ENCODE peak calls at places on chromosomes 7 and 10, in five cellular contexts. One of them, this sample, is unnamed.

GRCh38 chr7:101614939-101615302 is 14.2 kb downstream of the MYL10 start:
- DNase-seq in HL-60: no peak
- DNase-seq in SK-N-SH: no peak
- DNase-seq in H1: no peak
- DNase-seq in sigmoid colon: no peak
- DNase-seq in this sample: no peak

GRCh38 chr7:36642010-36642409 is 82.3 kb downstream of the AOAH start:
- DNase-seq in sigmoid colon: no peak
- DNase-seq in H1: no peak
- DNase-seq in SK-N-SH: no peak
- DNase-seq in HL-60: no peak
- DNase-seq in this sample: no peak

GRCh38 chr7:36116347-36117200 is 36.5 kb upstream of the EEPD1 start:
- DNase-seq in sigmoid colon: no peak
- DNase-seq in SK-N-SH: no peak
- DNase-seq in H1: no peak
- DNase-seq in HL-60: no peak
- DNase-seq in this sample: no peak

GRCh38 chr7:37901236-37901827 is 15.3 kb downstream of the SFRP4 start:
- DNase-seq in HL-60: no peak
- DNase-seq in SK-N-SH: peak; percentile 47
- DNase-seq in H1: no peak
- DNase-seq in sigmoid colon: no peak
- DNase-seq in this sample: no peak

GRCh38 chr7:49787980-49788379 is 14.5 kb downstream of the VWC2 start:
- DNase-seq in sigmoid colon: no peak
- DNase-seq in SK-N-SH: no peak
- DNase-seq in HL-60: no peak
- DNase-seq in H1: no peak
- DNase-seq in this sample: no peak

GRCh38 chr7:130894146-130895005 is 160.4 kb upstream of the KLF14 start:
- DNase-seq in sigmoid colon: peak; percentile 78
- DNase-seq in H1: no peak
- DNase-seq in HL-60: no peak
- DNase-seq in SK-N-SH: no peak
- DNase-seq in this sample: peak; percentile 73

GRCh38 chr10:132957981-132958885 is 15.9 kb upstream of the CFAP46 start:
- DNase-seq in H1: no peak
- DNase-seq in sigmoid colon: peak; percentile 46
- DNase-seq in HL-60: no peak
- DNase-seq in SK-N-SH: no peak
- DNase-seq in this sample: no peak

GRCh38 chr10:2978111-2978510 is 89.2 kb upstream of the PFKP start:
- DNase-seq in SK-N-SH: peak; percentile 64
- DNase-seq in HL-60: peak; percentile 8
- DNase-seq in H1: no peak
- DNase-seq in sigmoid colon: no peak
- DNase-seq in this sample: no peak

GRCh38 chr10:95531041-95531809 is 29.9 kb downstream of the SORBS1 start:
- DNase-seq in sigmoid colon: no peak
- DNase-seq in SK-N-SH: peak; percentile 30
- DNase-seq in HL-60: no peak
- DNase-seq in H1: no peak
- DNase-seq in this sample: no peak

GRCh38 chr10:58721781-58722180 is 209.1 kb downstream of the BICC1 start:
- DNase-seq in H1: no peak
- DNase-seq in SK-N-SH: no peak
- DNase-seq in HL-60: no peak
- DNase-seq in sigmoid colon: no peak
- DNase-seq in this sample: no peak

GRCh38 chr10:79348640-79348988 is 1.3 kb downstream of the PPIF start:
- DNase-seq in H1: no peak
- DNase-seq in sigmoid colon: no peak
- DNase-seq in HL-60: no peak
- DNase-seq in SK-N-SH: no peak
- DNase-seq in this sample: no peak

GRCh38 chr10:35722226-35722625 is 80.1 kb upstream of the FZD8 start:
- DNase-seq in HL-60: no peak
- DNase-seq in H1: no peak
- DNase-seq in sigmoid colon: no peak
- DNase-seq in SK-N-SH: no peak
- DNase-seq in this sample: no peak

GRCh38 chr10:93406367-93407145 is 75.6 kb downstream of the MYOF start:
- DNase-seq in SK-N-SH: no peak
- DNase-seq in HL-60: no peak
- DNase-seq in sigmoid colon: no peak
- DNase-seq in H1: no peak
- DNase-seq in this sample: no peak

GRCh38 chr10:81708946-81709345 is 166.0 kb upstream of the NRG3 start:
- DNase-seq in HL-60: no peak
- DNase-seq in H1: no peak
- DNase-seq in SK-N-SH: no peak
- DNase-seq in sigmoid colon: no peak
- DNase-seq in this sample: no peak

GRCh38 chr7:157299613-157300405 is 37.0 kb upstream of the DNAJB6 start:
- DNase-seq in sigmoid colon: no peak
- DNase-seq in H1: no peak
- DNase-seq in HL-60: peak; percentile 87
- DNase-seq in SK-N-SH: peak; percentile 71
- DNase-seq in this sample: no peak

GRCh38 chr10:130715686-130716670 is 579.8 kb downstream of the GLRX3 start:
- DNase-seq in SK-N-SH: no peak
- DNase-seq in H1: no peak
- DNase-seq in HL-60: no peak
- DNase-seq in sigmoid colon: no peak
- DNase-seq in this sample: no peak

GRCh38 chr7:113521468-113521867 is 397.3 kb downstream of the PPP1R3A start:
- DNase-seq in SK-N-SH: no peak
- DNase-seq in H1: no peak
- DNase-seq in sigmoid colon: no peak
- DNase-seq in HL-60: no peak
- DNase-seq in this sample: no peak

GRCh38 chr7:3655635-3656034 is 354.6 kb downstream of the SDK1 start:
- DNase-seq in HL-60: no peak
- DNase-seq in H1: no peak
- DNase-seq in sigmoid colon: no peak
- DNase-seq in SK-N-SH: no peak
- DNase-seq in this sample: peak; percentile 39

GRCh38 chr10:104546336-104546735 is 94.8 kb upstream of the SORCS3 start:
- DNase-seq in sigmoid colon: no peak
- DNase-seq in SK-N-SH: no peak
- DNase-seq in H1: no peak
- DNase-seq in HL-60: no peak
- DNase-seq in this sample: no peak

GRCh38 chr10:104548090-104548489 is 93.0 kb upstream of the SORCS3 start:
- DNase-seq in H1: peak; percentile 5
- DNase-seq in sigmoid colon: no peak
- DNase-seq in HL-60: no peak
- DNase-seq in SK-N-SH: no peak
- DNase-seq in this sample: no peak

GRCh38 chr10:104546756-104547155 is 94.3 kb upstream of the SORCS3 start:
- DNase-seq in HL-60: no peak
- DNase-seq in H1: no peak
- DNase-seq in sigmoid colon: no peak
- DNase-seq in SK-N-SH: no peak
- DNase-seq in this sample: no peak
- TF ChIP-seq CTCF in HL-60: no peak
- TF ChIP-seq CTCF in H1: peak; percentile 57
- TF ChIP-seq CTCF in sigmoid colon: no peak
- TF ChIP-seq CTCF in SK-N-SH: no peak
- TF ChIP-seq CTCF in this sample: no peak

GRCh38 chr10:6383099-6383812 is 180.5 kb downstream of the PFKFB3 start:
- DNase-seq in sigmoid colon: no peak
- DNase-seq in SK-N-SH: no peak
- DNase-seq in H1: no peak
- DNase-seq in HL-60: no peak
- DNase-seq in this sample: no peak
- TF ChIP-seq POLR2AphosphoS5 in sigmoid colon: no peak
- TF ChIP-seq POLR2AphosphoS5 in SK-N-SH: no peak
- TF ChIP-seq POLR2AphosphoS5 in H1: no peak
- TF ChIP-seq POLR2AphosphoS5 in HL-60: no peak
- TF ChIP-seq POLR2AphosphoS5 in this sample: no peak

GRCh38 chr10:22637491-22637890 is 76.9 kb downstream of the PIP4K2A start:
- DNase-seq in HL-60: no peak
- DNase-seq in H1: no peak
- DNase-seq in SK-N-SH: no peak
- DNase-seq in sigmoid colon: no peak
- DNase-seq in this sample: no peak
- TF ChIP-seq CTCF in HL-60: no peak
- TF ChIP-seq CTCF in H1: no peak
- TF ChIP-seq CTCF in SK-N-SH: no peak
- TF ChIP-seq CTCF in sigmoid colon: no peak
- TF ChIP-seq CTCF in this sample: no peak

GRCh38 chr7:55254596-55255500 is 110.3 kb upstream of the LANCL2 start:
- DNase-seq in SK-N-SH: peak; percentile 100
- DNase-seq in H1: peak; percentile 49
- DNase-seq in sigmoid colon: peak; percentile 91
- DNase-seq in HL-60: peak; percentile 34
- DNase-seq in this sample: peak; percentile 88
- TF ChIP-seq POLR2AphosphoS5 in SK-N-SH: no peak
- TF ChIP-seq POLR2AphosphoS5 in H1: no peak
- TF ChIP-seq POLR2AphosphoS5 in sigmoid colon: no peak
- TF ChIP-seq POLR2AphosphoS5 in HL-60: no peak
- TF ChIP-seq POLR2AphosphoS5 in this sample: no peak

GRCh38 chr10:110496553-110497437 is 912 bp upstream of the DUSP5 start:
- DNase-seq in H1: no peak
- DNase-seq in sigmoid colon: no peak
- DNase-seq in SK-N-SH: peak; percentile 70
- DNase-seq in HL-60: no peak
- DNase-seq in this sample: no peak

GRCh38 chr10:110497438-110498086 is at the start of gene DUSP5:
- DNase-seq in SK-N-SH: peak; percentile 98
- DNase-seq in sigmoid colon: peak; percentile 97
- DNase-seq in H1: peak; percentile 56
- DNase-seq in HL-60: peak; percentile 91
- DNase-seq in this sample: peak; percentile 95

GRCh38 chr10:110499796-110500514 is 2.2 kb downstream of the DUSP5 start:
- DNase-seq in HL-60: no peak
- DNase-seq in H1: no peak
- DNase-seq in SK-N-SH: no peak
- DNase-seq in sigmoid colon: no peak
- DNase-seq in this sample: no peak

GRCh38 chr10:110498982-110499795 is 1.5 kb downstream of the DUSP5 start:
- DNase-seq in HL-60: peak; percentile 37
- DNase-seq in SK-N-SH: no peak
- DNase-seq in sigmoid colon: no peak
- DNase-seq in H1: peak; percentile 47
- DNase-seq in this sample: peak; percentile 46

GRCh38 chr10:110498087-110498981 is 627 bp downstream of the DUSP5 start:
- DNase-seq in H1: no peak
- DNase-seq in SK-N-SH: peak; percentile 76
- DNase-seq in sigmoid colon: peak; percentile 79
- DNase-seq in HL-60: peak; percentile 47
- DNase-seq in this sample: peak; percentile 51
- TF ChIP-seq CTCF in H1: no peak
- TF ChIP-seq CTCF in SK-N-SH: no peak
- TF ChIP-seq CTCF in sigmoid colon: no peak
- TF ChIP-seq CTCF in HL-60: no peak
- TF ChIP-seq CTCF in this sample: no peak

GRCh38 chr10:9900765-9901164 is 1116.9 kb upstream of the CELF2 start:
- DNase-seq in H1: no peak
- DNase-seq in sigmoid colon: no peak
- DNase-seq in HL-60: no peak
- DNase-seq in SK-N-SH: no peak
- DNase-seq in this sample: no peak

GRCh38 chr10:9895406-9895805 is 1122.3 kb upstream of the CELF2 start:
- DNase-seq in SK-N-SH: no peak
- DNase-seq in sigmoid colon: no peak
- DNase-seq in HL-60: no peak
- DNase-seq in H1: no peak
- DNase-seq in this sample: no peak

GRCh38 chr10:9895981-9896380 is 1121.7 kb upstream of the CELF2 start:
- DNase-seq in H1: no peak
- DNase-seq in SK-N-SH: no peak
- DNase-seq in sigmoid colon: no peak
- DNase-seq in HL-60: no peak
- DNase-seq in this sample: no peak
- TF ChIP-seq POLR2AphosphoS5 in H1: no peak
- TF ChIP-seq POLR2AphosphoS5 in SK-N-SH: no peak
- TF ChIP-seq POLR2AphosphoS5 in sigmoid colon: no peak
- TF ChIP-seq POLR2AphosphoS5 in HL-60: no peak
- TF ChIP-seq POLR2AphosphoS5 in this sample: no peak